ENCODE peak calls at places on chromosomes 7 and 10, in seven cellular contexts. D is AG09319; N is stimulated activated CD4-positive, alpha-beta T cell treated with anti-CD3 and anti-CD28 coated beads, Interleukin-12 subunit alpha, Interleukin-12 subunit beta, amount 100 ng/mL, for 48 hours; G is LHCN-M2; F is transverse colon; X is ACHN; J is B cell. L is an unnamed sample.
A peak's percentile ranks its signal among the peaks of the same experiment; 100 is the strongest.

GRCh38 chr7:105637755-105638154 is 56.5 kb upstream of the EFCAB10 start:
- DNase-seq in N (no peak), D (no peak), F (no peak), X (no peak), J (no peak), G (no peak), L (no peak)

GRCh38 chr7:17447728-17448478 is 149.5 kb downstream of the AHR start:
- DNase-seq in J (no peak), N (no peak), X (no peak), F (no peak), D (no peak), G (no peak), L (no peak)

GRCh38 chr10:5575144-5575481 is 50.4 kb downstream of the CALML3 start:
- DNase-seq in X (no peak), N (no peak), F (no peak), G (no peak), J (no peak), D (no peak), L (no peak)

GRCh38 chr10:132209130-132209529 is 22.4 kb downstream of the DPYSL4 start:
- DNase-seq in N (no peak), F (no peak), X (peak; percentile 22), D (no peak), J (no peak), G (no peak), L (no peak)

GRCh38 chr10:46094931-46095755 is 49.1 kb upstream of the MSMB start:
- DNase-seq in N (no peak), F (no peak), J (no peak), X (no peak), G (no peak), D (no peak), L (no peak)

GRCh38 chr10:36531621-36532020 is 593.8 kb upstream of the ANKRD30A start:
- DNase-seq in J (no peak), F (no peak), N (no peak), D (no peak), X (no peak), G (peak; percentile 71), L (no peak)

GRCh38 chr7:98463837-98464557 is 63.1 kb upstream of the BAIAP2L1 start:
- DNase-seq in J (no peak), D (no peak), X (no peak), F (no peak), G (no peak), N (no peak), L (no peak)

GRCh38 chr7:753190-753589 is 26.1 kb upstream of the PRKAR1B start:
- DNase-seq in G (no peak), X (no peak), N (no peak), F (no peak), D (no peak), J (no peak), L (no peak)

GRCh38 chr7:32257632-32258031 is 187.4 kb upstream of the PDE1C start:
- DNase-seq in D (no peak), F (no peak), G (no peak), X (no peak), J (no peak), N (no peak), L (peak; percentile 16)

GRCh38 chr7:65731562-65732035 is 141.3 kb upstream of the VKORC1L1 start:
- DNase-seq in F (peak; percentile 28), N (no peak), G (no peak), J (no peak), X (peak; percentile 57), D (no peak), L (no peak)

GRCh38 chr7:1856161-1856965 is 186.3 kb downstream of the ELFN1 start:
- DNase-seq in N (no peak), G (no peak), X (no peak), D (no peak), F (no peak), J (no peak), L (no peak)

GRCh38 chr10:124878457-124878739 is 63.5 kb upstream of the ZRANB1 start:
- DNase-seq in G (no peak), F (no peak), J (no peak), N (no peak), X (no peak), D (no peak), L (no peak)

GRCh38 chr7:30911561-30911969 is at the start of gene AQP1:
- DNase-seq in G (no peak), F (peak; percentile 83), X (no peak), N (no peak), D (no peak), J (no peak), L (no peak)

GRCh38 chr7:156725074-156725473 is 84.5 kb downstream of the RNF32 start:
- DNase-seq in N (no peak), D (no peak), F (no peak), X (no peak), J (no peak), G (peak; percentile 20), L (no peak)

GRCh38 chr7:127986581-127987461 is 44.4 kb downstream of the LRRC4 start:
- DNase-seq in X (no peak), G (no peak), D (no peak), J (no peak), F (no peak), N (no peak), L (no peak)

GRCh38 chr7:28272461-28272877 is 91.9 kb upstream of the JAZF1 start:
- DNase-seq in X (peak; percentile 68), D (peak; percentile 45), J (peak; percentile 51), G (peak; percentile 46), F (peak; percentile 25), N (no peak), L (peak; percentile 68)

GRCh38 chr7:11517853-11518252 is 314.1 kb downstream of the THSD7A start:
- DNase-seq in D (no peak), X (no peak), J (no peak), G (no peak), F (no peak), N (no peak), L (no peak)

GRCh38 chr10:86203162-86203905 is 163.3 kb downstream of the GRID1 start:
- DNase-seq in G (no peak), F (no peak), X (peak; percentile 56), N (no peak), J (no peak), D (no peak), L (peak; percentile 53)

GRCh38 chr10:80459047-80459865 is 5.1 kb downstream of the TSPAN14 start:
- DNase-seq in G (peak; percentile 94), D (peak; percentile 76), J (peak; percentile 77), N (no peak), X (no peak), F (peak; percentile 86), L (no peak)

GRCh38 chr7:43385856-43386255 is 197.1 kb upstream of the STK17A start:
- DNase-seq in X (no peak), N (peak; percentile 28), F (no peak), J (no peak), D (no peak), G (peak; percentile 4), L (no peak)

GRCh38 chr7:68258569-68258968 is 1261.9 kb downstream of the TYW1 start:
- DNase-seq in X (no peak), G (no peak), F (no peak), J (no peak), D (no peak), N (no peak), L (no peak)

GRCh38 chr7:97145068-97145467 is 27.6 kb downstream of the SDHAF3 start:
- DNase-seq in N (no peak), X (peak; percentile 68), J (no peak), G (peak; percentile 47), F (no peak), D (peak; percentile 2), L (peak; percentile 72)

GRCh38 chr10:48444266-48444665 is 137.8 kb downstream of the MAPK8 start:
- DNase-seq in J (no peak), N (no peak), X (peak; percentile 35), G (peak; percentile 35), F (no peak), D (no peak), L (peak; percentile 54)

GRCh38 chr7:107076781-107077698 is 32.5 kb downstream of the PRKAR2B start:
- DNase-seq in J (no peak), G (no peak), N (no peak), D (no peak), X (peak; percentile 72), F (no peak), L (no peak)

GRCh38 chr7:131107343-131108211 is 220.1 kb upstream of the MKLN1 start:
- DNase-seq in J (peak; percentile 87), N (peak; percentile 51), G (peak; percentile 85), D (peak; percentile 60), X (peak; percentile 81), F (peak; percentile 78), L (peak; percentile 89)

GRCh38 chr7:128030999-128031681 is at the start of gene LRRC4:
- DNase-seq in N (no peak), F (peak; percentile 36), X (peak; percentile 60), D (peak; percentile 10), J (peak; percentile 81), G (peak; percentile 59), L (peak; percentile 84)

GRCh38 chr10:360653-361052 is 225.4 kb downstream of the ZMYND11 start:
- DNase-seq in N (no peak), F (no peak), X (no peak), D (no peak), J (no peak), G (no peak), L (no peak)

GRCh38 chr7:42843209-42843800 is 68.6 kb downstream of the C7orf25 start:
- DNase-seq in N (no peak), D (no peak), X (no peak), F (peak; percentile 20), G (peak; percentile 42), J (no peak), L (peak; percentile 65)

GRCh38 chr10:71334228-71334791 is 15.3 kb downstream of the SLC29A3 start:
- DNase-seq in J (no peak), X (no peak), G (no peak), D (no peak), N (no peak), F (no peak), L (no peak)

GRCh38 chr7:22445140-22445722 is 54.8 kb downstream of the STEAP1B start:
- DNase-seq in D (no peak), J (peak; percentile 39), F (peak; percentile 83), X (no peak), N (no peak), G (no peak), L (peak; percentile 79)

GRCh38 chr10:13822475-13822874 is 235.7 kb downstream of the PRPF18 start:
- DNase-seq in D (no peak), X (no peak), G (no peak), F (no peak), N (no peak), J (no peak), L (no peak)

GRCh38 chr7:128883622-128884549 is 21.2 kb downstream of the ATP6V1F start:
- DNase-seq in F (peak; percentile 88), G (peak; percentile 67), X (peak; percentile 83), J (peak; percentile 97), D (no peak), N (peak; percentile 70), L (peak; percentile 96)

GRCh38 chr7:48144291-48144768 is 26.9 kb upstream of the ABCA13 start:
- DNase-seq in F (peak; percentile 55), D (no peak), N (no peak), X (no peak), G (no peak), J (no peak), L (no peak)

L was measured in Karpas-422.